ENCODE peak calls at places on chromosome 21, in nine cellular contexts. I, R, K, O, T, P, N, U and V are unnamed samples.

GRCh38 chr21:32382108-32382601 is 10.7 kb downstream of the URB1 start:
- DNase-seq in U (peak; percentile 53), R (no peak), K (no peak), O (no peak), N (peak; percentile 69), P (no peak), T (no peak), I (no peak), V (no peak)

GRCh38 chr21:43269461-43269860 is 100.7 kb downstream of the CRYAA start:
- DNase-seq in T (no peak), K (peak; percentile 30), P (no peak), N (no peak), O (no peak), I (no peak), R (no peak), U (no peak), V (peak; percentile 20)

GRCh38 chr21:46295177-46295711 is 9.1 kb downstream of the YBEY start:
- DNase-seq in U (peak; percentile 93), R (no peak), T (no peak), O (no peak), N (peak; percentile 30), I (no peak), K (no peak), P (no peak), V (peak; percentile 41)

GRCh38 chr21:36204980-36205379 is 48.4 kb downstream of the DOP1B start:
- DNase-seq in P (no peak), K (peak; percentile 48), I (no peak), R (no peak), N (no peak), U (no peak), O (no peak), T (no peak), V (no peak)

GRCh38 chr21:45409466-45410150 is 4.6 kb downstream of the COL18A1 start:
- DNase-seq in N (no peak), I (no peak), R (no peak), P (peak; percentile 60), K (peak; percentile 76), O (no peak), T (no peak), U (no peak), V (peak; percentile 45)

GRCh38 chr21:37281993-37282392 is 14.9 kb upstream of the VPS26C start:
- DNase-seq in P (no peak), O (peak; percentile 17), U (peak; percentile 10), N (no peak), I (no peak), K (no peak), T (no peak), R (no peak), V (no peak)

GRCh38 chr21:37764696-37765095 is 151.6 kb downstream of the KCNJ6 start:
- DNase-seq in N (no peak), I (no peak), P (no peak), O (no peak), T (no peak), K (no peak), R (no peak), U (no peak), V (no peak)

GRCh38 chr21:36626791-36627190 is 72.1 kb upstream of the SIM2 start:
- DNase-seq in T (no peak), O (no peak), R (no peak), P (no peak), N (no peak), K (no peak), I (no peak), U (peak; percentile 46), V (no peak)

GRCh38 chr21:33290441-33290840 is 24.3 kb downstream of the IL10RB start:
- DNase-seq in U (no peak), I (no peak), P (peak; percentile 32), K (no peak), N (no peak), O (peak; percentile 51), R (no peak), T (no peak), V (no peak)

GRCh38 chr21:41396452-41397107 is 29.5 kb upstream of the MX1 start:
- DNase-seq in I (no peak), O (peak; percentile 45), R (no peak), T (no peak), K (peak; percentile 73), P (no peak), N (peak; percentile 9), U (no peak), V (no peak)

GRCh38 chr21:43817157-43818086 is 28.0 kb downstream of the RRP1 start:
- DNase-seq in O (no peak), R (no peak), T (no peak), U (no peak), K (peak; percentile 43), N (no peak), P (no peak), I (no peak), V (peak; percentile 18)

GRCh38 chr21:30579351-30579750 is 10.8 kb downstream of the KRTAP22-2 start:
- DNase-seq in N (no peak), O (no peak), T (no peak), U (no peak), P (no peak), R (no peak), I (peak; percentile 29), K (no peak), V (no peak)

GRCh38 chr21:32544697-32545096 is 40.6 kb downstream of the TCP10L start:
- DNase-seq in K (no peak), R (no peak), O (no peak), T (no peak), N (no peak), P (no peak), U (no peak), I (no peak), V (no peak)

GRCh38 chr21:34690041-34690792 is 21.4 kb downstream of the CLIC6 start:
- DNase-seq in O (peak; percentile 47), R (no peak), U (no peak), N (no peak), P (no peak), K (no peak), I (no peak), T (no peak), V (no peak)

GRCh38 chr21:35072960-35073359 is 23.9 kb upstream of the RUNX1 start:
- DNase-seq in T (no peak), O (no peak), I (no peak), K (peak; percentile 52), N (peak; percentile 55), U (no peak), P (peak; percentile 60), R (no peak), V (peak; percentile 28)

GRCh38 chr21:46152939-46153258 is 2.5 kb downstream of the FTCD start:
- DNase-seq in R (no peak), I (no peak), P (peak; percentile 62), N (no peak), K (peak; percentile 42), T (no peak), O (no peak), U (no peak), V (no peak)

GRCh38 chr21:10511116-10511515 is 10.3 kb upstream of the TPTE start:
- DNase-seq in O (no peak), I (no peak), N (no peak), P (no peak), R (no peak), K (no peak), T (no peak), U (no peak), V (no peak)

GRCh38 chr21:31658053-31658452 is 1.4 kb upstream of the SOD1 start:
- DNase-seq in U (no peak), P (no peak), K (no peak), N (no peak), O (peak; percentile 74), T (no peak), I (no peak), R (no peak), V (no peak)

GRCh38 chr21:23968722-23969647 is 1638.3 kb downstream of the MRPL39 start:
- DNase-seq in R (peak; percentile 57), U (no peak), K (no peak), T (no peak), N (peak; percentile 0), P (no peak), O (peak; percentile 45), I (peak; percentile 62), V (no peak)

GRCh38 chr21:21101911-21102310 is 103.7 kb downstream of the NCAM2 start:
- DNase-seq in K (no peak), I (peak; percentile 36), R (no peak), N (no peak), O (no peak), P (no peak), T (no peak), U (peak; percentile 35), V (no peak)

GRCh38 chr21:34833465-34833864 is 164.7 kb downstream of the CLIC6 start:
- DNase-seq in U (no peak), T (no peak), P (no peak), R (no peak), N (no peak), K (no peak), I (no peak), O (no peak), V (no peak)

GRCh38 chr21:26832513-26832912 is 12.7 kb downstream of the ADAMTS1 start:
- DNase-seq in R (no peak), O (no peak), K (no peak), I (no peak), N (no peak), P (no peak), T (no peak), U (no peak), V (no peak)

GRCh38 chr21:42571391-42572150 is 57.9 kb downstream of the SLC37A1 start:
- DNase-seq in P (no peak), T (no peak), I (no peak), O (no peak), U (no peak), K (peak; percentile 32), R (no peak), N (no peak), V (no peak)

GRCh38 chr21:35045539-35046222 is 3.4 kb downstream of the RUNX1 start:
- DNase-seq in U (no peak), I (no peak), N (no peak), R (no peak), O (no peak), T (no peak), K (no peak), P (no peak), V (no peak)